ENCODE peak calls at places on chromosomes 1 and 21, in eight cellular contexts. G, W, K, U, O, S, J and P are unnamed samples. For H3K36me3, the result is how much of the 10 kb centered on the place peaks cover.

GRCh38 chr1:155321577-155322497 is 1.1 kb downstream of the RUSC1 start:
- DNase-seq in G (no peak), W (peak), K (no peak), U (no peak), O (no peak), S (peak), J (no peak), P (no peak)

GRCh38 chr1:119896303-119896702 is at the start of gene ADAM30:
- DNase-seq in G (no peak), W (no peak), K (no peak), U (no peak), O (no peak), S (no peak), J (no peak), P (no peak)

GRCh38 chr1:97849350-97850339 is 71.2 kb downstream of the DPYD start:
- DNase-seq in G (no peak), W (no peak), K (no peak), U (no peak), O (no peak), S (peak), J (no peak), P (peak)

GRCh38 chr1:42971848-42972291 is 13.2 kb upstream of the SLC2A1 start:
- DNase-seq in G (no peak), W (no peak), K (no peak), U (no peak), O (no peak), S (peak), J (no peak), P (no peak)

GRCh38 chr1:41661428-41662060 is 177.1 kb upstream of the EDN2 start:
- DNase-seq in G (no peak), W (no peak), K (no peak), U (no peak), O (no peak), S (peak), J (no peak), P (no peak)

GRCh38 chr1:117512728-117513321 is 93.0 kb upstream of the TENT5C start:
- DNase-seq in G (no peak), W (no peak), K (no peak), U (peak), O (no peak), S (peak), J (no peak), P (no peak)

GRCh38 chr21:33289199-33289819 is 23.1 kb downstream of the IL10RB start:
- DNase-seq in G (no peak), W (no peak), K (no peak), U (no peak), O (no peak), S (no peak), J (no peak), P (no peak)

GRCh38 chr1:23984417-23985186 is 4.5 kb upstream of the SRSF10 start:
- DNase-seq in G (no peak), W (peak), K (no peak), U (no peak), O (no peak), S (peak), J (peak), P (no peak)

DNA sequence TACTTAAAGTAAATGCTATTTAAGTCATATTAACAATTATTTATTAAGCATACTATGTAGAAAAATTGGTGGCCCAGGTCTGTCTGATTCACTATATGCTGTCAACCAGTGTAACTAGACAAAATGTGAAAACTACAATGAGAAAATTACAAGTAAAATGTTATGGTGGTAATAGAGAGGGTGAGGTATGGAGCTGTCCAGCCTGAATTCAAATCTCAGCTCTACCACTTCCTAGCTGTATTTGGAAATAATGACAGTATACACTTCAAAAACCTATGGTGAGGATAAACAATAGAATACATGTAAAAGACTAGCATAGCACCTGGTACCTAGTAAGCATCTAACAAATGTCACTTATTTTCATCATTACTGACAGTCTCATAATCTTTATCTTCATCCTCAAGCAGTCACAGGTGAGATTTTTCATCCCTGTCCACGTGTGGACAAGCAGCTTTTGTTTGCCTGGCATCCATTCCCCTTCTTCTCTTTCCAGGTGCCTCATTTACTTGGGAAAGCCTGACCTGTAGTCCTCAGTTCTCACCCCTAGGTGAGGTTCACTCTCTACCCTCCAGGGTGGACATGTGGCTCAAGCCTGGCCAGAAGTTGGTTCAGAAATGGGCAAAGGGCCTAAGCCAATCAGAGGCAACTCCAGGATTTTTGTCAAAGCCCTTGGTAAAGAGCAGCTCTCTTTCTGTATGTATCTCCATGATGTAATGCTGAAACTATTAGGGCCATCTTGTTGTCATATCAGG is 29.5 kb downstream of the EGLN1 start:
- DNase-seq in G (no peak), W (peak), K (no peak), U (no peak), O (no peak), S (no peak), J (no peak), P (no peak)
- TF ChIP-seq POLR2AphosphoS5 in G (no peak), W (no peak), K (no peak), U (no peak), O (no peak), S (no peak), J (no peak), P (no peak)

DNA sequence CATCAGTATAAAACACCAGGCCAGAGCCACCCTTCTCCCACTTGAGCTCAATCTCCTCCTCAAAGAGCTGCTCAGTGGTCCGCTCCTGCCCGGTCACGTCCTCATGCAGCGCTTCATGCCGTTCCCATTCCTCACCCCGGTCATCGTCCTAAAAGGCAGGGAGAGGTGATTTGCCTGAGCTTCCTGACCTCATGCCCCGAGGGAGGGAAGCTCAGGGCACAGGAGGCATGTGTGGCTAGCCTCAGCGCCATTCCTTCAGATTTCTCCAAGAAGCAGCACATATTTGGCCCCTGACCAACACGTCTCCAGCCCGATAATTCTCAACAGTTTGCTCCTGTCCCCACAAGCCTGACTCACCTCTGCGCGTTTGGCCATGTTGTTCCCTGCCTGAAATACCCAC is 4.2 kb upstream of the GPN2 start:
- DNase-seq in G (no peak), W (no peak), K (no peak), U (no peak), O (no peak), S (no peak), J (no peak), P (no peak)
- H3K36me3 ChIP-seq in G (under half), W (under half), K (under half), U (half or more), O (under half), S (under half), J (half or more), P (under half)

GRCh38 chr1:16151985-16152384 is 3.9 kb downstream of the EPHA2 start:
- DNase-seq in G (no peak), W (no peak), K (no peak), U (no peak), O (no peak), S (peak), J (no peak), P (no peak)
- H3K9ac ChIP-seq in G (no peak), W (peak), K (peak), U (no peak), O (no peak), S (peak), J (peak), P (no peak)

DNA sequence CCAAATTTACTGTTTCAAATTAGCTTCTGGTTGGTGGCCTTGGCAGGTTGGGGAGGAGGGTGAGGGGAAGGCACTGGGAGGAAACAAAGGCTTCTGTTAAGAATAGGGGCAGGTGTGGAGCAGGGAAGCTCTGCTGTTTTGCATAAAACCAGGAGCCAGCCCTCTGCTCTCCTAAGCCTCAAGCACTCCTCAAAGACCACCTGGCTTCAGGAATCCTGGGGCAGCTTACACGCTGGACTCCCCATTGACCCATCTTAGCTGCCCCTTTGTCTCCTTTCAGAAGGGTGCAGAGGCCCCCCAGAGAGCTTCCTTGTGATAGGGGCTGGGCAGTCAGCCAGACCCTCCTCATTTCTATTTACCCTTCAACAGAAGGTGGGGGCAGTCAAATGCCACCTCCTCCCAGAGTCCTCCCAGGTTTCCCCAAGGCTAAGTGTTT is 11.5 kb upstream of the DHRS3 start:
- DNase-seq in G (no peak), W (no peak), K (no peak), U (no peak), O (peak), S (no peak), J (no peak), P (no peak)
- TF ChIP-seq POLR2AphosphoS5 in G (no peak), W (no peak), K (no peak), U (no peak), O (no peak), S (no peak), J (no peak), P (no peak)

GRCh38 chr21:37184784-37185593 is 82.1 kb downstream of the VPS26C start:
- DNase-seq in G (no peak), W (no peak), K (no peak), U (no peak), O (no peak), S (no peak), J (no peak), P (no peak)

GRCh38 chr21:37181059-37181458 is 86.1 kb downstream of the VPS26C start:
- DNase-seq in G (no peak), W (no peak), K (no peak), U (no peak), O (no peak), S (no peak), J (no peak), P (no peak)

GRCh38 chr21:37186983-37187382 is 80.2 kb downstream of the VPS26C start:
- DNase-seq in G (no peak), W (no peak), K (no peak), U (no peak), O (no peak), S (no peak), J (no peak), P (no peak)

GRCh38 chr21:37182222-37182621 is 84.9 kb downstream of the VPS26C start:
- DNase-seq in G (no peak), W (no peak), K (no peak), U (no peak), O (no peak), S (no peak), J (no peak), P (no peak)

DNA sequence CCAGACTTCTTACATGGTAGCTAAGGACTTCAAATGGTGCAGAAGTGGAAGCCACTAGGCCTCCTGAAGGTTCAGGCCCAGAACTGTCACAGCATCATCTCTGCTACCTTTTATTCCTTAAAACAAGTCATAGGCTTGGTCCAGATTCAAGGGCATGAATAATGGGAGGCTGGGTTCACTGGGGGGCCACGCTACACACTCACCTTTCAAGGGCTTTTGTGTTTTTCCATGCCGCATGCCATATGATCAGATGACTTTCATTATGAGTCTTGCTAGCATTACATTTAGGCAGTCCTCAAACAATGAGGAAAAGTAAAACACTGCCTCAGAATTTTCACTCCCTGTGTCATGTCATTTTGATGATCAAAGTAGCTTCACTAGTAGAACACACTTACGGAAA is 83.4 kb downstream of the VPS26C start:
- DNase-seq in G (no peak), W (no peak), K (no peak), U (no peak), O (no peak), S (no peak), J (no peak), P (no peak)
- H3K36me3 ChIP-seq in G (under half), W (half or more), K (under half), U (half or more), O (under half), S (under half), J (half or more), P (half or more)

GRCh38 chr1:11797525-11798216 is 8.1 kb downstream of the MTHFR start:
- DNase-seq in G (no peak), W (no peak), K (no peak), U (peak), O (no peak), S (peak), J (no peak), P (no peak)
- H3K9ac ChIP-seq in G (no peak), W (no peak), K (no peak), U (peak), O (no peak), S (peak), J (no peak), P (no peak)

GRCh38 chr1:13593511-13594131 is 10.0 kb downstream of the PDPN start:
- DNase-seq in G (no peak), W (no peak), K (no peak), U (no peak), O (no peak), S (no peak), J (no peak), P (no peak)
- TF ChIP-seq POLR2AphosphoS5 in G (no peak), W (no peak), K (no peak), U (no peak), O (no peak), S (no peak), J (no peak), P (no peak)

DNA sequence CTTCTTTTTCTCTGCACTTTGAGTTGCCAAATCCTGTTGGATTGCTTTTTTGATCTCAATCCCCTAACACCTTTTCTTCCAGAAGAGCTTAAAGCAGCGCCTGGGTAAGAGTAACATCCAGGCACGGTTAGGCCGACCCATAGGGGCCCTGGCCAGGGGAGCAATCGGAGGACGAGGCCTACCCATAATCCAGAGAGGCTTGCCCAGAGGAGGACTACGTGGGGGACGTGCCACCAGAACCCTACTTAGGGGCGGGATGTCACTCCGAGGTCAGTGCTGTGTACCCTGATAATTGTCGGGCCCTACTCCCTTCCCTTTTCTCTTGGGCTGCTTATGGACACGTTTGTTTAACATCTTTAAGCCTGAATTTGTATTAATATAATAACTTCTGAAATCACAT is 8.3 kb downstream of the CHTOP start:
- DNase-seq in G (no peak), W (no peak), K (no peak), U (no peak), O (no peak), S (no peak), J (no peak), P (no peak)
- H3K36me3 ChIP-seq in G (half or more), W (half or more), K (half or more), U (half or more), O (half or more), S (under half), J (half or more), P (half or more)